ENCODE peak calls at places on chromosomes 11 and 22, in six cellular contexts. One of them, this sample, is unnamed. For H3K4me1, the result is how much of the 10 kb centered on the place peaks cover.

GRCh38 chr11:102313225-102313940 is 3.9 kb upstream of the BIRC3 start:
- DNase-seq in A549: peak
- DNase-seq in lung: no peak
- DNase-seq in CD4-positive, alpha-beta memory T cell: no peak
- DNase-seq in lower lobe of right lung: no peak
- DNase-seq in left ventricle myocardium inferior: no peak
- DNase-seq in this sample: no peak

GRCh38 chr11:34356918-34357645 is 728 bp downstream of the ABTB2 start:
- DNase-seq in A549: peak
- DNase-seq in lung: peak
- DNase-seq in CD4-positive, alpha-beta memory T cell: peak
- DNase-seq in lower lobe of right lung: peak
- DNase-seq in left ventricle myocardium inferior: peak
- DNase-seq in this sample: peak

GRCh38 chr11:121086866-121087265 is 14.2 kb upstream of the TECTA start:
- DNase-seq in A549: no peak
- DNase-seq in lung: no peak
- DNase-seq in CD4-positive, alpha-beta memory T cell: no peak
- DNase-seq in lower lobe of right lung: no peak
- DNase-seq in left ventricle myocardium inferior: no peak
- DNase-seq in this sample: no peak

GRCh38 chr11:111933872-111934271 is 3.3 kb upstream of the DIXDC1 start:
- DNase-seq in A549: no peak
- DNase-seq in lung: no peak
- DNase-seq in CD4-positive, alpha-beta memory T cell: no peak
- DNase-seq in lower lobe of right lung: no peak
- DNase-seq in left ventricle myocardium inferior: no peak
- DNase-seq in this sample: no peak

GRCh38 chr11:28049338-28050216 is 58.4 kb downstream of the KIF18A start:
- DNase-seq in A549: peak
- DNase-seq in lung: no peak
- DNase-seq in CD4-positive, alpha-beta memory T cell: no peak
- DNase-seq in lower lobe of right lung: no peak
- DNase-seq in left ventricle myocardium inferior: no peak
- DNase-seq in this sample: no peak

GRCh38 chr11:62984451-62984991 is at the start of gene SLC22A6:
- DNase-seq in A549: no peak
- DNase-seq in lung: no peak
- DNase-seq in CD4-positive, alpha-beta memory T cell: no peak
- DNase-seq in lower lobe of right lung: no peak
- DNase-seq in left ventricle myocardium inferior: no peak
- DNase-seq in this sample: no peak

GRCh38 chr11:27934830-27935145 is 173.2 kb downstream of the KIF18A start:
- DNase-seq in A549: peak
- DNase-seq in lung: no peak
- DNase-seq in CD4-positive, alpha-beta memory T cell: no peak
- DNase-seq in lower lobe of right lung: no peak
- DNase-seq in left ventricle myocardium inferior: no peak
- DNase-seq in this sample: no peak

GRCh38 chr22:24952837-24953293 is 349 bp downstream of the KIAA1671 start:
- DNase-seq in A549: peak
- DNase-seq in lung: peak
- DNase-seq in CD4-positive, alpha-beta memory T cell: no peak
- DNase-seq in lower lobe of right lung: peak
- DNase-seq in left ventricle myocardium inferior: peak
- DNase-seq in this sample: peak

GRCh38 chr11:33913991-33914390 is 22.1 kb upstream of the LMO2 start:
- DNase-seq in A549: no peak
- DNase-seq in lung: no peak
- DNase-seq in CD4-positive, alpha-beta memory T cell: no peak
- DNase-seq in lower lobe of right lung: no peak
- DNase-seq in left ventricle myocardium inferior: no peak
- DNase-seq in this sample: no peak

GRCh38 chr22:38203090-38203810 is 1.5 kb downstream of the MAFF start:
- DNase-seq in A549: peak
- DNase-seq in lung: peak
- DNase-seq in CD4-positive, alpha-beta memory T cell: peak
- DNase-seq in lower lobe of right lung: peak
- DNase-seq in left ventricle myocardium inferior: no peak
- DNase-seq in this sample: no peak

GRCh38 chr11:93143800-93144199 is 54.0 kb downstream of the SLC36A4 start:
- DNase-seq in A549: no peak
- DNase-seq in lung: no peak
- DNase-seq in CD4-positive, alpha-beta memory T cell: no peak
- DNase-seq in lower lobe of right lung: no peak
- DNase-seq in left ventricle myocardium inferior: no peak
- DNase-seq in this sample: no peak

GRCh38 chr11:60864856-60865513 is 2.4 kb upstream of the ZP1 start:
- DNase-seq in A549: no peak
- DNase-seq in lung: no peak
- DNase-seq in CD4-positive, alpha-beta memory T cell: no peak
- DNase-seq in lower lobe of right lung: peak
- DNase-seq in left ventricle myocardium inferior: no peak
- DNase-seq in this sample: peak

GRCh38 chr11:15233386-15233785 is 118.7 kb downstream of the INSC start:
- DNase-seq in A549: no peak
- DNase-seq in lung: no peak
- DNase-seq in CD4-positive, alpha-beta memory T cell: no peak
- DNase-seq in lower lobe of right lung: no peak
- DNase-seq in left ventricle myocardium inferior: no peak
- DNase-seq in this sample: no peak

GRCh38 chr11:73344191-73344607 is 32.0 kb upstream of the RELT start:
- DNase-seq in A549: no peak
- DNase-seq in lung: no peak
- DNase-seq in CD4-positive, alpha-beta memory T cell: no peak
- DNase-seq in lower lobe of right lung: no peak
- DNase-seq in left ventricle myocardium inferior: peak
- DNase-seq in this sample: no peak

DNA sequence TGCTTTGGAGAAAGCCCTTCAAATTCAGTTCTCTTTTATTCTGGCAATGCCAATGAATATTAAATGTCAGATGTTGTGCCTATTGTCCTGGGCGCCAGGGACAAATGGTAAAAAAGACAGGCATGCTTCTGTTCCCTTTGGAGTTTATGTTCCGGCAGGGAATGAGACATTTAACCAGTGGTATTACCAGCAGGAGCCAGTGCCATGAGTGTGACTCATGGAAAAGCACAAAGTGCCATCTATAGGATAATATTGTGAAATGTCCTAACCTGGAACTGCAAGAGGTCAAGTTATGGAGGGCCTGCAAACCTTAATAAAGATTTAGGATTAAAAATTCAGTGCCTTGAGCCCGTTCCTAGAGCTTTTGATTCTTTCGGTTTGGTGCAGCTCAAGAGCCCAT is 39.5 kb downstream of the REXO2 start:
- DNase-seq in A549: no peak
- DNase-seq in lung: no peak
- DNase-seq in CD4-positive, alpha-beta memory T cell: no peak
- DNase-seq in lower lobe of right lung: no peak
- DNase-seq in left ventricle myocardium inferior: no peak
- DNase-seq in this sample: no peak
- H3K4me1 ChIP-seq in A549: under half
- H3K4me1 ChIP-seq in lung: under half
- H3K4me1 ChIP-seq in CD4-positive, alpha-beta memory T cell: under half
- H3K4me1 ChIP-seq in lower lobe of right lung: under half
- H3K4me1 ChIP-seq in left ventricle myocardium inferior: under half
- H3K4me1 ChIP-seq in this sample: under half

GRCh38 chr11:64094463-64095223 is 58.9 kb downstream of the FLRT1 start:
- DNase-seq in A549: peak
- DNase-seq in lung: no peak
- DNase-seq in CD4-positive, alpha-beta memory T cell: no peak
- DNase-seq in lower lobe of right lung: no peak
- DNase-seq in left ventricle myocardium inferior: no peak
- DNase-seq in this sample: peak

GRCh38 chr11:64090811-64091516 is 55.2 kb downstream of the FLRT1 start:
- DNase-seq in A549: peak
- DNase-seq in lung: no peak
- DNase-seq in CD4-positive, alpha-beta memory T cell: no peak
- DNase-seq in lower lobe of right lung: no peak
- DNase-seq in left ventricle myocardium inferior: no peak
- DNase-seq in this sample: no peak

GRCh38 chr11:64092119-64092760 is 56.5 kb downstream of the FLRT1 start:
- DNase-seq in A549: no peak
- DNase-seq in lung: no peak
- DNase-seq in CD4-positive, alpha-beta memory T cell: no peak
- DNase-seq in lower lobe of right lung: peak
- DNase-seq in left ventricle myocardium inferior: no peak
- DNase-seq in this sample: no peak

GRCh38 chr11:64093233-64094039 is 57.7 kb downstream of the FLRT1 start:
- DNase-seq in A549: no peak
- DNase-seq in lung: no peak
- DNase-seq in CD4-positive, alpha-beta memory T cell: no peak
- DNase-seq in lower lobe of right lung: no peak
- DNase-seq in left ventricle myocardium inferior: no peak
- DNase-seq in this sample: no peak

GRCh38 chr11:64092761-64093136 is 57.0 kb downstream of the FLRT1 start:
- DNase-seq in A549: no peak
- DNase-seq in lung: no peak
- DNase-seq in CD4-positive, alpha-beta memory T cell: no peak
- DNase-seq in lower lobe of right lung: no peak
- DNase-seq in left ventricle myocardium inferior: no peak
- DNase-seq in this sample: no peak
- H3K27ac ChIP-seq in A549: peak
- H3K27ac ChIP-seq in lung: no peak
- H3K27ac ChIP-seq in CD4-positive, alpha-beta memory T cell: no peak
- H3K27ac ChIP-seq in lower lobe of right lung: no peak
- H3K27ac ChIP-seq in left ventricle myocardium inferior: no peak
- H3K27ac ChIP-seq in this sample: no peak

GRCh38 chr11:957201-957920 is 31.7 kb downstream of the AP2A2 start:
- DNase-seq in A549: no peak
- DNase-seq in lung: no peak
- DNase-seq in CD4-positive, alpha-beta memory T cell: no peak
- DNase-seq in lower lobe of right lung: peak
- DNase-seq in left ventricle myocardium inferior: no peak
- DNase-seq in this sample: no peak

GRCh38 chr11:954392-955144 is 28.9 kb downstream of the AP2A2 start:
- DNase-seq in A549: no peak
- DNase-seq in lung: no peak
- DNase-seq in CD4-positive, alpha-beta memory T cell: no peak
- DNase-seq in lower lobe of right lung: no peak
- DNase-seq in left ventricle myocardium inferior: no peak
- DNase-seq in this sample: no peak

GRCh38 chr11:953513-953912 is 27.8 kb downstream of the AP2A2 start:
- DNase-seq in A549: no peak
- DNase-seq in lung: no peak
- DNase-seq in CD4-positive, alpha-beta memory T cell: no peak
- DNase-seq in lower lobe of right lung: no peak
- DNase-seq in left ventricle myocardium inferior: no peak
- DNase-seq in this sample: no peak

GRCh38 chr11:958101-958500 is 32.4 kb downstream of the AP2A2 start:
- DNase-seq in A549: no peak
- DNase-seq in lung: no peak
- DNase-seq in CD4-positive, alpha-beta memory T cell: no peak
- DNase-seq in lower lobe of right lung: peak
- DNase-seq in left ventricle myocardium inferior: no peak
- DNase-seq in this sample: no peak

GRCh38 chr11:955154-956049 is 29.7 kb downstream of the AP2A2 start:
- DNase-seq in A549: no peak
- DNase-seq in lung: no peak
- DNase-seq in CD4-positive, alpha-beta memory T cell: no peak
- DNase-seq in lower lobe of right lung: no peak
- DNase-seq in left ventricle myocardium inferior: no peak
- DNase-seq in this sample: no peak
- H3K4me1 ChIP-seq in A549: half or more
- H3K4me1 ChIP-seq in lung: under half
- H3K4me1 ChIP-seq in CD4-positive, alpha-beta memory T cell: under half
- H3K4me1 ChIP-seq in lower lobe of right lung: under half
- H3K4me1 ChIP-seq in left ventricle myocardium inferior: under half
- H3K4me1 ChIP-seq in this sample: under half

GRCh38 chr11:26571861-26572654 is at the start of gene MUC15:
- DNase-seq in A549: no peak
- DNase-seq in lung: no peak
- DNase-seq in CD4-positive, alpha-beta memory T cell: no peak
- DNase-seq in lower lobe of right lung: peak
- DNase-seq in left ventricle myocardium inferior: no peak
- DNase-seq in this sample: no peak
- H3K27ac ChIP-seq in A549: no peak
- H3K27ac ChIP-seq in lung: no peak
- H3K27ac ChIP-seq in CD4-positive, alpha-beta memory T cell: no peak
- H3K27ac ChIP-seq in lower lobe of right lung: peak
- H3K27ac ChIP-seq in left ventricle myocardium inferior: no peak
- H3K27ac ChIP-seq in this sample: no peak

DNA sequence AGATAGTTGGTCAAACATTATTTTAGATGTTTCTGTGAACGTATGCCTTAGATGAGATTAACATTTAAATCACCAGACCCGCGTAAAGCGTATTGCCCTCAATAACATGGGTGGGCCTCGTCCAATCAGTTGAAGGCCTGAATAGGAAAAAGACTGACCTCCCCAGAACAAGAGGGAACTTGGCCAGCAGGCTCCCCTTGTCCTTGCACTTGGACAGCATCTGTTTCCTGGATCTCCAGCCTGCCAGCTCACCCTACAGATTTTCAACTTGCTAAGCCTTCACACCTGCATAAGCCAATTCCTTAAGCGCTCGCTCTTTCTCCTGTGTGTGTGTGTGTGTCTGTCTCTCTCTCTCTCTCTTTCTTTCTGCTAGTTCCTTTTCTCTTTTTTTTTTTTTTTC is 8.2 kb downstream of the TOM1 start:
- DNase-seq in A549: no peak
- DNase-seq in lung: no peak
- DNase-seq in CD4-positive, alpha-beta memory T cell: no peak
- DNase-seq in lower lobe of right lung: no peak
- DNase-seq in left ventricle myocardium inferior: no peak
- DNase-seq in this sample: no peak
- H3K4me1 ChIP-seq in A549: under half
- H3K4me1 ChIP-seq in lung: under half
- H3K4me1 ChIP-seq in CD4-positive, alpha-beta memory T cell: half or more
- H3K4me1 ChIP-seq in lower lobe of right lung: half or more
- H3K4me1 ChIP-seq in left ventricle myocardium inferior: half or more
- H3K4me1 ChIP-seq in this sample: under half

DNA sequence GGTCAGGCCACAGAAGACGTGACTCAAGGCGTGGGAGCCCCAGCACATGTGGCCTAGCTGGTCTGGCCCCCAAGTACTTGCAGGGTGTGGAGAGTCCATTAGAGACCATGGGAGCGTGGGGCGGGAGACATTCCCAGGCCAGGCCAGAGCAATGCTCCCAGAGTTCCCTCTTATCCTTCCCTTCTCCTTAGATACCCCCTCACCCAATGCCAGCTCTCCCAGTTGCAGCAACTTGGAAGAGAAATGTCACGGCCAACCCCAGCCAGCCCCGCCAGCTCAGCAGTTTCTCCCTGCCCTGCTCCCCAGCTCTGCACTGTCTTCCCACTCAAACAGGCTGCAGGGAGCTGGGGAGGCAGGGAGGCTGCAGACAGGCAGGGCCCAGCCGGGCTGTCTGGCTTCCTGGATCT is 65.4 kb upstream of the TSPAN18 start:
- DNase-seq in A549: no peak
- DNase-seq in lung: no peak
- DNase-seq in CD4-positive, alpha-beta memory T cell: no peak
- DNase-seq in lower lobe of right lung: no peak
- DNase-seq in left ventricle myocardium inferior: no peak
- DNase-seq in this sample: no peak
- H3K27ac ChIP-seq in A549: no peak
- H3K27ac ChIP-seq in lung: no peak
- H3K27ac ChIP-seq in CD4-positive, alpha-beta memory T cell: no peak
- H3K27ac ChIP-seq in lower lobe of right lung: no peak
- H3K27ac ChIP-seq in left ventricle myocardium inferior: peak
- H3K27ac ChIP-seq in this sample: no peak